ENCODE peak calls at places on chromosome 14, in six cellular contexts. P, S, X, A, W and D are unnamed samples.

GRCh38 chr14:24982472-24983155 is 67.3 kb downstream of the STXBP6 start:
- DNase-seq in A (peak; percentile 94), S (no peak), X (no peak), W (no peak), P (peak; percentile 97), D (no peak)

GRCh38 chr14:57865450-57866198 is at the start of gene SLC35F4:
- DNase-seq in P (no peak), S (peak; percentile 64), X (peak; percentile 82), W (no peak), A (no peak), D (peak; percentile 89)

GRCh38 chr14:100138082-100138787 is 21.2 kb downstream of the DEGS2 start:
- DNase-seq in W (no peak), P (no peak), X (no peak), S (no peak), A (no peak), D (no peak)

GRCh38 chr14:20632448-20632830 is 9.1 kb downstream of the OR6S1 start:
- DNase-seq in S (no peak), P (no peak), A (no peak), W (no peak), X (no peak), D (no peak)

GRCh38 chr14:90871605-90872233 is 55.5 kb upstream of the TTC7B start:
- DNase-seq in W (no peak), S (no peak), X (no peak), P (peak; percentile 54), A (peak; percentile 42), D (no peak)

GRCh38 chr14:94640721-94641631 is 28.8 kb downstream of the SERPINA3 start:
- DNase-seq in P (no peak), S (no peak), X (no peak), A (no peak), W (no peak), D (no peak)

GRCh38 chr14:67571275-67571990 is 28.6 kb downstream of the PIGH start:
- DNase-seq in W (peak; percentile 17), S (peak; percentile 21), P (peak; percentile 44), X (peak; percentile 48), A (peak; percentile 63), D (peak; percentile 72)

GRCh38 chr14:21510735-21511657 is at the start of gene METTL3:
- DNase-seq in P (peak; percentile 99), X (peak; percentile 92), S (peak; percentile 93), A (peak; percentile 100), W (peak; percentile 98), D (peak; percentile 98)

GRCh38 chr14:88005978-88006851 is 1.3 kb downstream of the GPR65 start:
- DNase-seq in P (no peak), W (no peak), S (no peak), A (no peak), X (no peak), D (no peak)

GRCh38 chr14:94673781-94674231 is 61.6 kb downstream of the SERPINA3 start:
- DNase-seq in W (no peak), X (no peak), S (no peak), P (peak; percentile 65), A (no peak), D (no peak)

GRCh38 chr14:106455026-106455425 is 928.6 kb downstream of the TMEM121 start:
- DNase-seq in P (no peak), S (no peak), X (no peak), A (no peak), W (no peak), D (no peak)

DNA sequence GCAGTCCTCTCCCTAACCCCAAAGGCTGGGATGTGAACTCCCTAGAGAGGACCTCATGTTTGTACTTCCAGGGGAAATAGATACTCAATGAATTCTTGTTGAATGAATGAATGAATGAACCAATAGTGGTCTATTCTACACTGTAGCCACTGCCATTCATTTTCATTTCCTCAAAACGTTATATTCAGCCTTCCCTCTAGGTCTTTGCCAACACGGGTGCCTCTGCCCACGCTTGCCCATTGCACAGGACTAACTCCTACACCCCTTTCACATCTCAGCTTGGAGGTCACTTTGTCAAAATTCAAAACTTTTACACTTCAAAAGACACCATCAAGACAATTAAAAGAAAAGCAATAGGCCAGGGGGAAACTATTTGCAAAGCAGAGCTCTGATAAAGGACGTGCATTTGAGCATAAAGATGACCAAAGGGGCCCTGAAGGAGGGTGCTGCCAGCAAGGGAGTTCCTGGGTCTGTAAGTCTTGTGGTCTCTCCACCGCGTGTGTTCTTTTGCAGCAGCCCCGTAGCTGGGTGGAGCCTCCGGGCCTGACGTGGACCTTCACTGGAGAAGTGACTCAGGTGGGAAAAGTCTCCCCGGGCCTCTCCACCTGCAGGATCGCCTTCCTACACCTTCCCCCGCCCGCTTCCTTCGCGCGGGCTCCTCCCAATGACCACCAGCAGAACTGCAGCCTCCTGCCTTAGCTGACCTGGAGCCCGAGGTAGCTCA is 31.5 kb downstream of the TMEM63C start:
- DNase-seq in S (peak; percentile 38), W (peak; percentile 67), A (peak; percentile 10), P (no peak), X (peak; percentile 30), D (peak; percentile 86)
- H3K4me2 ChIP-seq in S (peak overlapping the region; percentile 21), W (no peak overlapping the region), A (no peak overlapping the region), P (no peak overlapping the region), X (no peak overlapping the region), D (no peak overlapping the region)

DNA sequence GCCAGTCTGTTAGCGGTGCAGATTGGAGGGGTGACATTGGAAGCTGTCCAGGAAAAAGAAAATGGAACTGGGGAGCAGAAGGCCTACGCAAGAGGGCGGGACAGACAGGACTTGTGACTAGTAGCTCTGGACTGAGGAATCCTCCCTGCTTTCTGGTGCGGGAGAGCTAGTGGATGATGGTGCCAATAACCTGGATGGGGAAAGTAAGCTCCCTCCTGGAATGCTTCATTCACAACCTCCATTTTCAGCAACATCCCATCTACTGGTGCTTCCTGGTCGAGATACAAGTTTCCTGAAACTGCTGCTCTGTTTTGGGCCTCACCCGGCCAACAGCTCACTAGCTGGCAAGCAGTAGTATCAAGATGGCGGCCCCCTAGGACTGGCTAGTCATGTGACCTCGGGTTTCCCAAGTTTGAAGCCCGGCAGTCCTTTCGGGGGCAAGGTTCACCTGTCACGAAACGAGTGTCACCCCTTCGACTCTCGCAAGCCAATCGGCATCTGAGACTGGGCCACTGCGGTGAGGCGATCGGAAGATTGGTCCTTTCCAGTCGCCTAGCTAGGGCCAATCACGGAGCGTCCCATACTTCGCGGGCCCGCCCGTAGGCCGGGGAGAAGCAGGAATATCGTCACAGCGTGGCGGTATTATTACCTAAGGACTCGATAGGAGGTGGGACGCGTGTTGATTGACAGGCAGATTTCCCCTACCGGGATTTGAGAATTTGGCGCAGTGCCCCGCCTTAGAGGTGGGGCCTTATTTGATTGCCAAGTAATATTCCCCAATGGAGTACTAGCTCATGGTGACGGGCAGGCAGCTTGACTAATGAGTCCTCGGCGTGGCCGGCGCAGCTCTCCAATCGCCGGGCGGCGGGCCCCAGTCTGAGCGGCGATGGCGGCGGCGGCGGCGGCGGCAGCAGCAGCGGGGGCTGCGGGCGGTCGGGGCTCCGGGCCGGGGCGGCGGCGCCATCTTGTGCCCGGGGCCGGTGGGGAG is at the start of gene PABPN1:
- DNase-seq in A (peak; percentile 100), S (peak; percentile 99), W (peak; percentile 100), P (peak; percentile 100), X (peak; percentile 100), D (peak; percentile 100)
- H3K18ac ChIP-seq in A (peak within 1 kb of the TSS; percentile 96), S (peak within 1 kb of the TSS; percentile 43), W (peak within 1 kb of the TSS; percentile 99), P (peak within 1 kb of the TSS; percentile 55), X (peak within 1 kb of the TSS; percentile 97), D (peak within 1 kb of the TSS; percentile 83)

GRCh38 chr14:75216427-75217006 is 40.1 kb upstream of the TMED10 start:
- DNase-seq in A (no peak), P (no peak), W (no peak), X (no peak), S (no peak), D (no peak)

GRCh38 chr14:75221797-75222196 is 45.4 kb upstream of the TMED10 start:
- DNase-seq in P (no peak), X (no peak), W (no peak), A (no peak), S (no peak), D (no peak)

GRCh38 chr14:75222208-75222701 is 45.8 kb upstream of the TMED10 start:
- DNase-seq in X (no peak), A (peak; percentile 90), W (peak; percentile 71), P (peak; percentile 92), S (peak; percentile 47), D (peak; percentile 42)

GRCh38 chr14:75217508-75218206 is 41.2 kb upstream of the TMED10 start:
- DNase-seq in W (no peak), P (peak; percentile 35), A (no peak), X (no peak), S (no peak), D (no peak)

GRCh38 chr14:75220097-75220496 is 43.7 kb upstream of the TMED10 start:
- DNase-seq in P (no peak), A (no peak), X (no peak), W (no peak), S (no peak), D (no peak)
- H4K91ac ChIP-seq in P (no peak overlapping the region), A (peak overlapping the region; percentile 48), X (no peak overlapping the region), W (peak overlapping the region; percentile 0), S (no peak overlapping the region), D (no peak overlapping the region)

GRCh38 chr14:39456702-39457250 is 24.5 kb upstream of the FBXO33 start:
- DNase-seq in W (no peak), P (no peak), X (no peak), S (no peak), A (no peak), D (no peak)

GRCh38 chr14:39454906-39455539 is 22.8 kb upstream of the FBXO33 start:
- DNase-seq in X (no peak), W (no peak), P (no peak), A (peak; percentile 33), S (no peak), D (no peak)

DNA sequence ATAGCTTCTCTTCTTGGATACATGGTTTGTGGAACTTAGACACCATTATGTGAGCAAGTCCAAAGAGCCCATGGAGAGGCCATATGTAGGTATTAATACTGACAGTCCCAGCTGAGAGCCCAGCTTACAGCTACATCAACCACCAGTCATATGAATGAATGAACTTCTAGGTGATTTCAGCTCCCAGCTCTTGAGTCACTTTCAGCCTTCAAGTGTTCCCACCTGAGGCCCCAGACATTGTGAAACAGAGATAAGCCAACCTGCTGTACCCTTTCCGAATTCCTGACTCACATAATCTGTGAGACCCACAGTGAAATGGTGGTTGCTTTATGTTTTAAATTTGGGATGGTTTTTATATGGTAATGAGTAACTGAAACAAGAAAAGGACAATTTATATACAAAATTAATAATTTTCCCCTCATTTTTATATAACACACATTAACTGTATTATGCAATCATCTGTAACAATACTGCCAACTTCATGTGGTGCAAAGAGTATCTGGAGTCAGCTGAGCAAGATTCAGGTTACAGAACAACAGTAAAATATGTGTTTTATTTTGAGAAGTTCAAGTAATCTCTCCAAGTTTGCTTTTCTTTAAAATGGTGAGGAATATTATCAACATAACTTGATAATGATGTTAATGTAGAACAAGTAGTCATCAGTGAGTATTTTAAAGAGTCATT is 27.7 kb upstream of the FBXO33 start:
- DNase-seq in P (no peak), X (no peak), A (no peak), S (no peak), W (no peak), D (no peak)
- H3K4me2 ChIP-seq in P (no peak overlapping the region), X (no peak overlapping the region), A (no peak overlapping the region), S (no peak overlapping the region), W (no peak overlapping the region), D (no peak overlapping the region)

DNA sequence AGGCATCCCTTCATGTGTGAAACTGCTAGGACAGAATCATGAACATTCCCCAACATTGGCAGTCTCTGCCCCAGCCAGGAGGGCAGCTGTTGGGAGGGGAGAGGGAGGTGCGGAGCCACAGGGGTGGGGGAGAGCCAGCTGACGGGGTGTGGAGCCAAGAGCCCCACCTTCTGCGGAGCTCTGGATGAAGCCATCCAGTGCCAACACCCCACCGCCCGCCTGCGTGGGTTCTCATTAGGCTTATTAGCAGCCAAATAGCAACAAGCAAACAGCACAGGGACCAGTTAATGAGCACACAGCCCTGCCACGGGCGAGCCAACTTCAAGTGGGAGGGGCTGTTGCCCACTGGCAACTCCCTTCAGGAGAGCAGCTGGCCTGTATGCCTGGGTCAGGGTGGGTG is 12.1 kb downstream of the LTBP2 start:
- DNase-seq in S (no peak), W (no peak), P (no peak), X (no peak), A (no peak), D (no peak)
- H3K18ac ChIP-seq in S (no peak overlapping the region), W (no peak overlapping the region), P (peak overlapping the region; percentile 88), X (no peak overlapping the region), A (peak overlapping the region; percentile 90), D (no peak overlapping the region)